ENCODE peak calls at places on chromosomes 6 and 20, in four cellular contexts. U, B, Y and A are unnamed samples.

GRCh38 chr6:42204768-42205282 is 10.1 kb upstream of the GUCA1B start:
- DNase-seq in U (no peak), B (no peak), Y (no peak), A (no peak)

GRCh38 chr6:32082951-32083350 is 26.2 kb downstream of the TNXB start:
- DNase-seq in U (no peak), B (no peak), Y (peak; percentile 45), A (peak; percentile 89)

GRCh38 chr6:91386204-91386603 is 799.3 kb upstream of the MAP3K7 start:
- DNase-seq in U (no peak), B (no peak), Y (no peak), A (no peak)

GRCh38 chr6:137013738-137014602 is 30.8 kb downstream of the IL20RA start:
- DNase-seq in U (no peak), B (peak; percentile 4), Y (no peak), A (no peak)

GRCh38 chr6:104784884-104785283 is 74.8 kb downstream of the HACE1 start:
- DNase-seq in U (no peak), B (no peak), Y (no peak), A (no peak)

GRCh38 chr6:117417851-117418250 is 7.9 kb downstream of the ROS1 start:
- DNase-seq in U (no peak), B (no peak), Y (no peak), A (no peak)

GRCh38 chr20:57620274-57620990 is at the start of gene ZBP1:
- DNase-seq in U (no peak), B (peak; percentile 98), Y (no peak), A (peak; percentile 58)

GRCh38 chr6:37919417-37920157 is 100.1 kb downstream of the ZFAND3 start:
- DNase-seq in U (no peak), B (no peak), Y (no peak), A (no peak)

GRCh38 chr6:16511723-16512584 is 249.3 kb downstream of the ATXN1 start:
- DNase-seq in U (no peak), B (no peak), Y (no peak), A (no peak)

GRCh38 chr20:4808872-4809271 is 87.2 kb downstream of the PRND start:
- DNase-seq in U (no peak), B (no peak), Y (no peak), A (no peak)

GRCh38 chr6:1013656-1014430 is 298.1 kb upstream of the FOXQ1 start:
- DNase-seq in U (no peak), B (no peak), Y (no peak), A (no peak)

GRCh38 chr6:169921227-169921626 is 169.8 kb downstream of the ERMARD start:
- DNase-seq in U (no peak), B (no peak), Y (no peak), A (no peak)

GRCh38 chr20:56443654-56444540 is 24.5 kb upstream of the RTF2 start:
- DNase-seq in U (no peak), B (no peak), Y (no peak), A (no peak)

GRCh38 chr20:11452326-11452725 is 465.4 kb upstream of the BTBD3 start:
- DNase-seq in U (no peak), B (no peak), Y (no peak), A (no peak)

GRCh38 chr20:48626226-48626937 is 201.4 kb downstream of the PREX1 start:
- DNase-seq in U (no peak), B (no peak), Y (no peak), A (peak; percentile 77)

GRCh38 chr6:40389176-40389767 is 197.9 kb downstream of the LRFN2 start:
- DNase-seq in U (no peak), B (no peak), Y (no peak), A (no peak)

GRCh38 chr20:48153523-48153922 is 368.2 kb upstream of the SULF2 start:
- DNase-seq in U (no peak), B (peak; percentile 27), Y (no peak), A (no peak)

GRCh38 chr20:21173496-21174025 is 47.7 kb downstream of the KIZ start:
- DNase-seq in U (no peak), B (no peak), Y (no peak), A (no peak)

GRCh38 chr6:133193396-133193795 is 47.8 kb upstream of the EYA4 start:
- DNase-seq in U (no peak), B (no peak), Y (no peak), A (no peak)

GRCh38 chr6:144898052-144898689 is 613.0 kb downstream of the UTRN start:
- DNase-seq in U (no peak), B (no peak), Y (no peak), A (no peak)

GRCh38 chr6:72624557-72625160 is 2.8 kb downstream of the KCNQ5 start:
- DNase-seq in U (no peak), B (peak; percentile 80), Y (no peak), A (no peak)

GRCh38 chr6:2816158-2816557 is 25.5 kb downstream of the SERPINB1 start:
- DNase-seq in U (no peak), B (no peak), Y (no peak), A (no peak)

GRCh38 chr6:2819115-2819514 is 22.5 kb downstream of the SERPINB1 start:
- DNase-seq in U (no peak), B (no peak), Y (no peak), A (no peak)

GRCh38 chr6:2819891-2820814 is 21.5 kb downstream of the SERPINB1 start:
- DNase-seq in U (no peak), B (no peak), Y (no peak), A (no peak)

GRCh38 chr6:2818593-2818992 is 23.1 kb downstream of the SERPINB1 start:
- DNase-seq in U (no peak), B (no peak), Y (no peak), A (no peak)

DNA sequence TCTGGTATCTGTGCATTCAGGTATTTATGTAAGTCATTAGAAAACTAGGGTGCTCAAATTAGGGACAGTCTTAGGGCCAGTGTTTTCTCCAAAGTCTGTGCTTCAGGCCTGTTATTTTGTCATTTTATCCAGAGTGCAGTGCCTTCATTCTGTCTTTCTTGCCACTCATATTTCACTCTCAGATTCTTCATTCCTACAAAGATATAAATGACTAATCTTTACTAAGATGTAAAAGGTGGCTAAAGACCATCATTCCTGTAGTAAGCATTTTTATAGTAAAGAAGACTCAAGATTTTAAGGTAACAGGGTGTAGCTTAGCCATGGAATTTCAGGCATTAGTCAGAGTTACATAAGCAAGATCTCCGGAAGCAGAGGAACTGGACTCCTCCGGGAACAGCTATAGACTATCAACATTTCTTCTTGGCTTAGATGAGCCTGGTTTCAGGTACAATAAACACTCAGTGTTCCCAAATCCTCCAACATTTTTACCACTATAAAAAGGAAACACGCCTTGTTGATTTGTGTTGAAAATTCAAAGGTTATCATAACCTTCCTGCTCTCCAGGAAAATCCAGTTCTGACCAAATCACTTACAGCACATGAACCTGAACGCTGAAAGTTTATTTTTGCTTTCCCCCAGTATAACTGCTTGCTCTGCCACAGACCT is 23.8 kb downstream of the SERPINB1 start:
- DNase-seq in U (no peak), B (no peak), Y (no peak), A (no peak)
- H3K4me3 ChIP-seq in U (no peak overlapping the region), B (no peak overlapping the region), Y (no peak overlapping the region), A (no peak overlapping the region)

GRCh38 chr6:108561742-108562502 is 1.2 kb downstream of the FOXO3 start:
- DNase-seq in U (no peak), B (no peak), Y (peak; percentile 32), A (no peak)
- H3K4me1 ChIP-seq in U (peaks cover 20% of the 10 kb centered on the region), B (peaks cover 44% of the 10 kb centered on the region), Y (peaks cover 14% of the 10 kb centered on the region), A (no peaks in the 10 kb centered on the region)

GRCh38 chr6:79544939-79545450 is 7.8 kb upstream of the LCA5 start:
- DNase-seq in U (peak; percentile 66), B (peak; percentile 39), Y (peak; percentile 77), A (peak; percentile 78)

GRCh38 chr6:79546186-79546585 is 9.0 kb upstream of the LCA5 start:
- DNase-seq in U (no peak), B (no peak), Y (no peak), A (no peak)

GRCh38 chr6:79543886-79544285 is 6.7 kb upstream of the LCA5 start:
- DNase-seq in U (no peak), B (peak; percentile 25), Y (no peak), A (no peak)

GRCh38 chr6:79543411-79543810 is 6.2 kb upstream of the LCA5 start:
- DNase-seq in U (no peak), B (no peak), Y (no peak), A (no peak)

DNA sequence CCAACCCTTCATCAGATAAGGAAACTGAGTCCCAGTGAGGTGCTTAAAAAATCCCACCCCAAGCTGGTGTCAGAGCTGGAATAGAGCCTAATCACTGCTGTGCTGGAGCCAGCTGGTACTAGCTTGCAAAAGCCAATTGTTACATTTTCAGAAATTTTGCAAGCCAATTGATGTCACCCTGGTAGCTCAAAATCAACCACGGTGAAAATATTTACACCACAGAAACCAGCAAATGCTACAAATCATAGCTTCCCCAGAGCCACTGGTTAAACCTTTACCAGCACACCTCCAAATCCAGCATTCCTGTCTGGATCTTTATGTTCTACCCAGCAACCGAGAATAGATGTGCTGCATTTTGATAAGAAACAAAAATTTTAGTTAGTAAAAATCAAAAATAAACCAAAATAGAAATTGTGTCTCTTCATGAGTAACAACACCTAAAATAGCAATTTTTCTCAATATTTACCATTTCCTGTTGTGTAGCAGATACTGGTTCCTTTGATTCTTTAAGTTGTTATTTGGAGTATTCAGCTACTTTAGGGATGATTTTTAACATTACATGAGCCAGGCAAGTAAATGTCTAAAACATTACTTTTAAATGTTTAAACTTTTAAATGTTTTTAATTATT is 7.2 kb upstream of the LCA5 start:
- DNase-seq in U (no peak), B (no peak), Y (no peak), A (no peak)
- H3K4me3 ChIP-seq in U (no peak overlapping the region), B (no peak overlapping the region), Y (no peak overlapping the region), A (peak overlapping the region; percentile 35)

GRCh38 chr20:38130687-38131587 is 34.1 kb downstream of the TGM2 start:
- DNase-seq in U (no peak), B (no peak), Y (no peak), A (peak; percentile 63)
- H3K4me1 ChIP-seq in U (no peaks in the 10 kb centered on the region), B (no peaks in the 10 kb centered on the region), Y (no peaks in the 10 kb centered on the region), A (peaks cover 9% of the 10 kb centered on the region)

GRCh38 chr6:149037026-149037734 is 280.3 kb upstream of the TAB2 start:
- DNase-seq in U (no peak), B (no peak), Y (no peak), A (no peak)
- H3K4me3 ChIP-seq in U (no peak overlapping the region), B (no peak overlapping the region), Y (no peak overlapping the region), A (no peak overlapping the region)